ENCODE peak calls at places on chromosomes 13 and 19, in seven cellular contexts. T, Z, L, G, W, B and D are unnamed samples.

GRCh38 chr13:24272452-24273161 is 36.8 kb upstream of the C1QTNF9 start:
- DNase-seq in W (no peak), T (no peak), G (no peak), L (no peak), B (no peak), Z (no peak), D (no peak)

GRCh38 chr13:42405665-42406390 is 133.9 kb downstream of the AKAP11 start:
- DNase-seq in Z (no peak), G (no peak), T (no peak), W (no peak), L (no peak), B (no peak), D (no peak)

GRCh38 chr19:54173951-54174817 is 1.2 kb upstream of the TMC4 start:
- DNase-seq in B (no peak), G (no peak), T (no peak), Z (no peak), W (no peak), L (no peak), D (no peak)

GRCh38 chr13:100646030-100646673 is 28.4 kb downstream of the TMTC4 start:
- DNase-seq in T (no peak), B (peak), L (no peak), G (peak), W (peak), Z (no peak), D (no peak)

GRCh38 chr13:26024558-26024957 is 27.3 kb downstream of the SHISA2 start:
- DNase-seq in W (no peak), Z (no peak), G (peak), L (no peak), T (no peak), B (no peak), D (no peak)

GRCh38 chr13:102657630-102658029 is 37.2 kb downstream of the METTL21C start:
- DNase-seq in L (no peak), Z (no peak), G (no peak), T (no peak), W (no peak), B (no peak), D (no peak)

GRCh38 chr13:40230833-40231266 is 435.6 kb downstream of the FOXO1 start:
- DNase-seq in T (no peak), Z (no peak), L (no peak), G (no peak), B (no peak), W (no peak), D (no peak)

GRCh38 chr19:8575467-8575997 is 1.7 kb downstream of the MYO1F start:
- DNase-seq in G (no peak), Z (no peak), B (no peak), L (peak), T (peak), W (no peak), D (no peak)

GRCh38 chr13:98507060-98507797 is 69.7 kb downstream of the STK24 start:
- DNase-seq in T (no peak), B (peak), G (peak), L (peak), W (peak), Z (peak), D (peak)

GRCh38 chr13:77789386-77789785 is 91.9 kb downstream of the SLAIN1 start:
- DNase-seq in B (no peak), T (no peak), Z (no peak), G (no peak), W (no peak), L (no peak), D (no peak)

GRCh38 chr13:76711515-76712182 is 174.6 kb downstream of the KCTD12 start:
- DNase-seq in L (no peak), B (no peak), W (no peak), T (no peak), Z (peak), G (no peak), D (no peak)

GRCh38 chr19:13098291-13099072 is 4.2 kb downstream of the LYL1 start:
- DNase-seq in W (no peak), T (no peak), B (no peak), G (peak), Z (no peak), L (peak), D (no peak)

GRCh38 chr13:40251343-40252032 is 415.0 kb downstream of the FOXO1 start:
- DNase-seq in W (no peak), B (no peak), G (no peak), T (no peak), L (no peak), Z (no peak), D (no peak)

GRCh38 chr19:42202290-42202867 is 15.1 kb downstream of the DEDD2 start:
- DNase-seq in L (no peak), T (no peak), G (no peak), Z (no peak), W (no peak), B (no peak), D (no peak)

GRCh38 chr13:91639316-91639715 is 240.9 kb downstream of the GPC5 start:
- DNase-seq in T (no peak), G (no peak), B (no peak), L (no peak), Z (no peak), W (no peak), D (no peak)

GRCh38 chr19:3440082-3440481 is 40.2 kb downstream of the SMIM24 start:
- DNase-seq in B (no peak), L (peak), W (no peak), Z (no peak), T (no peak), G (peak), D (no peak)

GRCh38 chr13:25192936-25193335 is 20.8 kb upstream of the AMER2 start:
- DNase-seq in L (no peak), T (no peak), W (peak), Z (no peak), G (no peak), B (no peak), D (no peak)

GRCh38 chr19:5149508-5149907 is 180.6 kb downstream of the KDM4B start:
- DNase-seq in Z (no peak), W (no peak), L (no peak), B (no peak), G (no peak), T (no peak), D (no peak)

GRCh38 chr19:54281008-54281728 is at the start of gene LILRB2:
- DNase-seq in L (peak), Z (no peak), W (no peak), T (no peak), B (no peak), G (no peak), D (no peak)

GRCh38 chr19:4851551-4852290 is 15.7 kb downstream of the PLIN3 start:
- DNase-seq in B (peak), L (peak), T (peak), G (peak), W (peak), Z (peak), D (peak)

GRCh38 chr19:6740589-6741348 is 1.3 kb downstream of the TRIP10 start:
- DNase-seq in T (no peak), B (no peak), G (peak), Z (peak), L (no peak), W (no peak), D (no peak)

GRCh38 chr19:56341948-56342347 is 27.3 kb upstream of the ZSCAN5A start:
- DNase-seq in T (no peak), L (no peak), Z (no peak), B (no peak), G (no peak), W (no peak), D (no peak)

GRCh38 chr19:39917561-39918182 is 16.8 kb downstream of the FCGBP start:
- DNase-seq in B (no peak), L (no peak), G (no peak), T (no peak), W (no peak), Z (no peak), D (no peak)

GRCh38 chr13:90719452-90719851 is 628.0 kb upstream of the MIR17HG start:
- DNase-seq in Z (no peak), L (no peak), W (no peak), G (no peak), T (no peak), B (no peak), D (no peak)

GRCh38 chr19:19460761-19461265 is 54.5 kb downstream of the TSSK6 start:
- DNase-seq in Z (peak), L (peak), G (no peak), B (no peak), W (peak), T (no peak), D (peak)

GRCh38 chr13:67119481-67119883 is 110.7 kb downstream of the PCDH9 start:
- DNase-seq in W (no peak), T (no peak), B (no peak), L (no peak), G (no peak), Z (no peak), D (no peak)

GRCh38 chr19:48698046-48698445 is 2.3 kb downstream of the FUT2 start:
- DNase-seq in G (peak), T (no peak), L (no peak), W (no peak), Z (no peak), B (no peak), D (no peak)

GRCh38 chr19:7731218-7731595 is 703 bp downstream of the CLEC4G start:
- DNase-seq in W (no peak), Z (no peak), T (no peak), G (no peak), B (no peak), L (no peak), D (no peak)

GRCh38 chr19:32404939-32405430 is 585 bp upstream of the DPY19L3 start:
- DNase-seq in G (peak), Z (peak), W (peak), L (no peak), T (no peak), B (peak), D (peak)

GRCh38 chr13:27794921-27795717 is 2.8 kb downstream of the GSX1 start:
- DNase-seq in W (no peak), T (no peak), Z (no peak), L (no peak), G (no peak), B (no peak), D (no peak)

GRCh38 chr13:103521532-103521931 is 455.3 kb upstream of the SLC10A2 start:
- DNase-seq in T (no peak), Z (no peak), G (no peak), W (no peak), L (no peak), B (no peak), D (no peak)